ENCODE peak calls at places on chromosome 21, in ten cellular contexts. One of them, this sample, is unnamed.

GRCh38 chr21:31576428-31576827 is 83.1 kb upstream of the SOD1 start:
- DNase-seq in cardiac fibroblast: peak
- DNase-seq in lower leg skin: no peak
- DNase-seq in PC-3: peak
- DNase-seq in B cell: no peak
- DNase-seq in psoas muscle: no peak
- DNase-seq in CD8-positive, alpha-beta T cell: no peak
- DNase-seq in heart left ventricle: no peak
- DNase-seq in ovary: no peak
- DNase-seq in AG09309: no peak
- DNase-seq in this sample: no peak

GRCh38 chr21:42733037-42733632 is 79.7 kb downstream of the PDE9A start:
- DNase-seq in AG09309: no peak
- DNase-seq in CD8-positive, alpha-beta T cell: no peak
- DNase-seq in lower leg skin: no peak
- DNase-seq in B cell: no peak
- DNase-seq in ovary: no peak
- DNase-seq in cardiac fibroblast: no peak
- DNase-seq in heart left ventricle: no peak
- DNase-seq in PC-3: no peak
- DNase-seq in psoas muscle: no peak
- DNase-seq in this sample: no peak

GRCh38 chr21:32090961-32091360 is 187.9 kb downstream of the MIS18A start:
- DNase-seq in ovary: no peak
- DNase-seq in B cell: no peak
- DNase-seq in lower leg skin: no peak
- DNase-seq in AG09309: no peak
- DNase-seq in cardiac fibroblast: no peak
- DNase-seq in CD8-positive, alpha-beta T cell: no peak
- DNase-seq in heart left ventricle: no peak
- DNase-seq in PC-3: no peak
- DNase-seq in psoas muscle: no peak
- DNase-seq in this sample: no peak

GRCh38 chr21:42651515-42652401 is 1.7 kb upstream of the PDE9A start:
- DNase-seq in heart left ventricle: no peak
- DNase-seq in CD8-positive, alpha-beta T cell: no peak
- DNase-seq in cardiac fibroblast: no peak
- DNase-seq in AG09309: no peak
- DNase-seq in PC-3: no peak
- DNase-seq in psoas muscle: peak
- DNase-seq in ovary: peak
- DNase-seq in lower leg skin: no peak
- DNase-seq in B cell: no peak
- DNase-seq in this sample: no peak

GRCh38 chr21:34795152-34796141 is 126.7 kb downstream of the CLIC6 start:
- DNase-seq in ovary: no peak
- DNase-seq in PC-3: peak
- DNase-seq in B cell: no peak
- DNase-seq in heart left ventricle: no peak
- DNase-seq in AG09309: peak
- DNase-seq in lower leg skin: no peak
- DNase-seq in CD8-positive, alpha-beta T cell: no peak
- DNase-seq in psoas muscle: peak
- DNase-seq in cardiac fibroblast: peak
- DNase-seq in this sample: no peak

GRCh38 chr21:22561946-22562345 is 1563.7 kb downstream of the NCAM2 start:
- DNase-seq in lower leg skin: no peak
- DNase-seq in B cell: no peak
- DNase-seq in cardiac fibroblast: no peak
- DNase-seq in heart left ventricle: no peak
- DNase-seq in CD8-positive, alpha-beta T cell: no peak
- DNase-seq in psoas muscle: no peak
- DNase-seq in AG09309: no peak
- DNase-seq in PC-3: no peak
- DNase-seq in ovary: no peak
- DNase-seq in this sample: no peak

GRCh38 chr21:14405225-14405624 is 22.3 kb upstream of the HSPA13 start:
- DNase-seq in cardiac fibroblast: no peak
- DNase-seq in ovary: no peak
- DNase-seq in PC-3: no peak
- DNase-seq in AG09309: no peak
- DNase-seq in lower leg skin: no peak
- DNase-seq in heart left ventricle: no peak
- DNase-seq in B cell: no peak
- DNase-seq in psoas muscle: no peak
- DNase-seq in CD8-positive, alpha-beta T cell: no peak
- DNase-seq in this sample: no peak

GRCh38 chr21:34189506-34189905 is 116.1 kb downstream of the MRPS6 start:
- DNase-seq in B cell: no peak
- DNase-seq in psoas muscle: no peak
- DNase-seq in lower leg skin: no peak
- DNase-seq in AG09309: no peak
- DNase-seq in cardiac fibroblast: no peak
- DNase-seq in ovary: no peak
- DNase-seq in heart left ventricle: no peak
- DNase-seq in CD8-positive, alpha-beta T cell: no peak
- DNase-seq in PC-3: no peak
- DNase-seq in this sample: no peak

GRCh38 chr21:43287111-43287973 is 118.5 kb downstream of the CRYAA start:
- DNase-seq in CD8-positive, alpha-beta T cell: no peak
- DNase-seq in heart left ventricle: peak
- DNase-seq in PC-3: peak
- DNase-seq in AG09309: no peak
- DNase-seq in cardiac fibroblast: no peak
- DNase-seq in psoas muscle: peak
- DNase-seq in lower leg skin: no peak
- DNase-seq in B cell: no peak
- DNase-seq in ovary: peak
- DNase-seq in this sample: no peak

GRCh38 chr21:44428281-44428942 is 26.9 kb upstream of the LRRC3 start:
- DNase-seq in lower leg skin: no peak
- DNase-seq in psoas muscle: no peak
- DNase-seq in PC-3: peak
- DNase-seq in ovary: no peak
- DNase-seq in B cell: peak
- DNase-seq in AG09309: no peak
- DNase-seq in heart left ventricle: no peak
- DNase-seq in CD8-positive, alpha-beta T cell: no peak
- DNase-seq in cardiac fibroblast: peak
- DNase-seq in this sample: no peak

GRCh38 chr21:34774750-34775149 is 106.0 kb downstream of the CLIC6 start:
- DNase-seq in CD8-positive, alpha-beta T cell: no peak
- DNase-seq in cardiac fibroblast: no peak
- DNase-seq in psoas muscle: no peak
- DNase-seq in AG09309: no peak
- DNase-seq in ovary: no peak
- DNase-seq in lower leg skin: no peak
- DNase-seq in B cell: no peak
- DNase-seq in PC-3: peak
- DNase-seq in heart left ventricle: no peak
- DNase-seq in this sample: no peak

GRCh38 chr21:43194303-43195130 is 25.7 kb downstream of the CRYAA start:
- DNase-seq in lower leg skin: peak
- DNase-seq in psoas muscle: no peak
- DNase-seq in B cell: no peak
- DNase-seq in PC-3: no peak
- DNase-seq in AG09309: no peak
- DNase-seq in heart left ventricle: no peak
- DNase-seq in ovary: peak
- DNase-seq in CD8-positive, alpha-beta T cell: peak
- DNase-seq in cardiac fibroblast: no peak
- DNase-seq in this sample: peak

GRCh38 chr21:44583800-44584147 is 3.4 kb upstream of the KRTAP10-5 start:
- DNase-seq in ovary: no peak
- DNase-seq in B cell: no peak
- DNase-seq in PC-3: peak
- DNase-seq in AG09309: no peak
- DNase-seq in psoas muscle: no peak
- DNase-seq in heart left ventricle: no peak
- DNase-seq in cardiac fibroblast: no peak
- DNase-seq in lower leg skin: no peak
- DNase-seq in CD8-positive, alpha-beta T cell: no peak
- DNase-seq in this sample: no peak

GRCh38 chr21:29335720-29336119 is 37.0 kb downstream of the BACH1 start:
- DNase-seq in cardiac fibroblast: peak
- DNase-seq in B cell: no peak
- DNase-seq in psoas muscle: no peak
- DNase-seq in ovary: no peak
- DNase-seq in lower leg skin: no peak
- DNase-seq in heart left ventricle: no peak
- DNase-seq in AG09309: no peak
- DNase-seq in CD8-positive, alpha-beta T cell: no peak
- DNase-seq in PC-3: peak
- DNase-seq in this sample: no peak

GRCh38 chr21:42750737-42751530 is 97.5 kb downstream of the PDE9A start:
- DNase-seq in psoas muscle: no peak
- DNase-seq in B cell: no peak
- DNase-seq in cardiac fibroblast: no peak
- DNase-seq in ovary: no peak
- DNase-seq in lower leg skin: no peak
- DNase-seq in AG09309: no peak
- DNase-seq in PC-3: no peak
- DNase-seq in heart left ventricle: peak
- DNase-seq in CD8-positive, alpha-beta T cell: no peak
- DNase-seq in this sample: no peak

GRCh38 chr21:29221259-29221744 is 77.4 kb upstream of the BACH1 start:
- DNase-seq in B cell: no peak
- DNase-seq in lower leg skin: no peak
- DNase-seq in psoas muscle: no peak
- DNase-seq in AG09309: no peak
- DNase-seq in heart left ventricle: no peak
- DNase-seq in CD8-positive, alpha-beta T cell: no peak
- DNase-seq in PC-3: no peak
- DNase-seq in ovary: no peak
- DNase-seq in cardiac fibroblast: peak
- DNase-seq in this sample: no peak

GRCh38 chr21:38699048-38699447 is 106.7 kb upstream of the ETS2 start:
- DNase-seq in AG09309: no peak
- DNase-seq in B cell: no peak
- DNase-seq in lower leg skin: no peak
- DNase-seq in psoas muscle: no peak
- DNase-seq in cardiac fibroblast: no peak
- DNase-seq in heart left ventricle: no peak
- DNase-seq in ovary: no peak
- DNase-seq in CD8-positive, alpha-beta T cell: no peak
- DNase-seq in PC-3: no peak
- DNase-seq in this sample: no peak
- TF ChIP-seq CTCF in AG09309: no peak
- TF ChIP-seq CTCF in B cell: no peak
- TF ChIP-seq CTCF in lower leg skin: no peak
- TF ChIP-seq CTCF in psoas muscle: no peak
- TF ChIP-seq CTCF in cardiac fibroblast: peak
- TF ChIP-seq CTCF in heart left ventricle: no peak
- TF ChIP-seq CTCF in ovary: no peak
- TF ChIP-seq CTCF in CD8-positive, alpha-beta T cell: no peak
- TF ChIP-seq CTCF in PC-3: peak
- TF ChIP-seq CTCF in this sample: no peak

GRCh38 chr21:16324630-16325029 is 594.8 kb downstream of the USP25 start:
- DNase-seq in psoas muscle: no peak
- DNase-seq in AG09309: no peak
- DNase-seq in heart left ventricle: no peak
- DNase-seq in CD8-positive, alpha-beta T cell: no peak
- DNase-seq in PC-3: no peak
- DNase-seq in cardiac fibroblast: no peak
- DNase-seq in B cell: no peak
- DNase-seq in lower leg skin: no peak
- DNase-seq in ovary: no peak
- DNase-seq in this sample: no peak

GRCh38 chr21:16330340-16331319 is 600.8 kb downstream of the USP25 start:
- DNase-seq in AG09309: peak
- DNase-seq in lower leg skin: peak
- DNase-seq in B cell: peak
- DNase-seq in PC-3: peak
- DNase-seq in heart left ventricle: no peak
- DNase-seq in psoas muscle: no peak
- DNase-seq in CD8-positive, alpha-beta T cell: no peak
- DNase-seq in ovary: no peak
- DNase-seq in cardiac fibroblast: peak
- DNase-seq in this sample: no peak
- TF ChIP-seq CTCF in AG09309: peak
- TF ChIP-seq CTCF in lower leg skin: no peak
- TF ChIP-seq CTCF in B cell: peak
- TF ChIP-seq CTCF in PC-3: peak
- TF ChIP-seq CTCF in heart left ventricle: peak
- TF ChIP-seq CTCF in psoas muscle: peak
- TF ChIP-seq CTCF in CD8-positive, alpha-beta T cell: peak
- TF ChIP-seq CTCF in ovary: peak
- TF ChIP-seq CTCF in cardiac fibroblast: peak
- TF ChIP-seq CTCF in this sample: peak

GRCh38 chr21:41611441-41611840 is 103.5 kb upstream of the TMPRSS2 start:
- DNase-seq in AG09309: no peak
- DNase-seq in heart left ventricle: no peak
- DNase-seq in PC-3: no peak
- DNase-seq in B cell: no peak
- DNase-seq in ovary: no peak
- DNase-seq in CD8-positive, alpha-beta T cell: no peak
- DNase-seq in psoas muscle: no peak
- DNase-seq in cardiac fibroblast: no peak
- DNase-seq in lower leg skin: no peak
- DNase-seq in this sample: no peak

GRCh38 chr21:41611966-41612606 is 104.1 kb upstream of the TMPRSS2 start:
- DNase-seq in psoas muscle: no peak
- DNase-seq in PC-3: peak
- DNase-seq in CD8-positive, alpha-beta T cell: no peak
- DNase-seq in heart left ventricle: no peak
- DNase-seq in B cell: no peak
- DNase-seq in AG09309: no peak
- DNase-seq in lower leg skin: no peak
- DNase-seq in ovary: no peak
- DNase-seq in cardiac fibroblast: peak
- DNase-seq in this sample: no peak

GRCh38 chr21:41613421-41613998 is 105.6 kb upstream of the TMPRSS2 start:
- DNase-seq in psoas muscle: no peak
- DNase-seq in PC-3: no peak
- DNase-seq in ovary: no peak
- DNase-seq in lower leg skin: no peak
- DNase-seq in heart left ventricle: no peak
- DNase-seq in AG09309: no peak
- DNase-seq in CD8-positive, alpha-beta T cell: no peak
- DNase-seq in B cell: no peak
- DNase-seq in cardiac fibroblast: no peak
- DNase-seq in this sample: no peak

GRCh38 chr21:41612674-41613250 is 104.8 kb upstream of the TMPRSS2 start:
- DNase-seq in ovary: peak
- DNase-seq in cardiac fibroblast: peak
- DNase-seq in psoas muscle: peak
- DNase-seq in CD8-positive, alpha-beta T cell: no peak
- DNase-seq in B cell: peak
- DNase-seq in AG09309: peak
- DNase-seq in lower leg skin: peak
- DNase-seq in heart left ventricle: peak
- DNase-seq in PC-3: peak
- DNase-seq in this sample: no peak

GRCh38 chr21:41610042-41610839 is 102.3 kb upstream of the TMPRSS2 start:
- DNase-seq in cardiac fibroblast: peak
- DNase-seq in PC-3: peak
- DNase-seq in ovary: no peak
- DNase-seq in CD8-positive, alpha-beta T cell: no peak
- DNase-seq in lower leg skin: no peak
- DNase-seq in psoas muscle: peak
- DNase-seq in heart left ventricle: peak
- DNase-seq in AG09309: no peak
- DNase-seq in B cell: no peak
- DNase-seq in this sample: peak
- TF ChIP-seq CTCF in cardiac fibroblast: peak
- TF ChIP-seq CTCF in PC-3: peak
- TF ChIP-seq CTCF in ovary: peak
- TF ChIP-seq CTCF in CD8-positive, alpha-beta T cell: no peak
- TF ChIP-seq CTCF in lower leg skin: no peak
- TF ChIP-seq CTCF in psoas muscle: peak
- TF ChIP-seq CTCF in heart left ventricle: peak
- TF ChIP-seq CTCF in AG09309: peak
- TF ChIP-seq CTCF in B cell: no peak
- TF ChIP-seq CTCF in this sample: peak

GRCh38 chr21:28099296-28099695 is 893.4 kb downstream of the LTN1 start:
- DNase-seq in psoas muscle: peak
- DNase-seq in heart left ventricle: peak
- DNase-seq in lower leg skin: no peak
- DNase-seq in cardiac fibroblast: no peak
- DNase-seq in AG09309: no peak
- DNase-seq in CD8-positive, alpha-beta T cell: no peak
- DNase-seq in B cell: no peak
- DNase-seq in PC-3: no peak
- DNase-seq in ovary: peak
- DNase-seq in this sample: no peak
- TF ChIP-seq CTCF in psoas muscle: no peak
- TF ChIP-seq CTCF in heart left ventricle: no peak
- TF ChIP-seq CTCF in lower leg skin: no peak
- TF ChIP-seq CTCF in cardiac fibroblast: no peak
- TF ChIP-seq CTCF in AG09309: no peak
- TF ChIP-seq CTCF in CD8-positive, alpha-beta T cell: no peak
- TF ChIP-seq CTCF in B cell: no peak
- TF ChIP-seq CTCF in PC-3: no peak
- TF ChIP-seq CTCF in ovary: no peak
- TF ChIP-seq CTCF in this sample: no peak

This sample was measured in CD14-positive monocyte.